ENCODE peak calls at places on chromosomes 6 and 20, in five cellular contexts. G, K, D, A and M are unnamed samples.

GRCh38 chr20:32285621-32286334 is 8.3 kb downstream of the KIF3B start:
- DNase-seq in K (no peak), D (peak; percentile 62), A (peak; percentile 40), G (no peak), M (peak; percentile 59)

GRCh38 chr6:155219858-155220301 is 43.9 kb upstream of the CLDN20 start:
- DNase-seq in G (no peak), A (no peak), D (no peak), K (no peak), M (no peak)

GRCh38 chr20:43583982-43584432 is 6.7 kb upstream of the IFT52 start:
- DNase-seq in D (peak; percentile 99), G (peak; percentile 66), A (peak; percentile 24), K (no peak), M (peak; percentile 86)

GRCh38 chr6:119484598-119484997 is 135.0 kb upstream of the MAN1A1 start:
- DNase-seq in A (no peak), K (peak; percentile 5), G (no peak), D (peak; percentile 98), M (peak; percentile 59)

GRCh38 chr6:16760536-16761468 is at the start of gene ATXN1:
- DNase-seq in K (peak; percentile 77), A (peak; percentile 77), D (peak; percentile 65), G (peak; percentile 71), M (peak; percentile 68)

GRCh38 chr6:17957488-17957887 is 29.9 kb downstream of the KIF13A start:
- DNase-seq in D (peak; percentile 56), K (no peak), A (no peak), G (no peak), M (no peak)

GRCh38 chr20:48892849-48893352 is 28.6 kb upstream of the ARFGEF2 start:
- DNase-seq in A (no peak), D (no peak), G (no peak), K (no peak), M (no peak)

GRCh38 chr6:73739097-73739496 is 43.1 kb downstream of the CD109 start:
- DNase-seq in G (no peak), K (peak; percentile 75), A (no peak), D (peak; percentile 76), M (peak; percentile 49)

GRCh38 chr6:57284056-57284455 is 33.4 kb upstream of the PRIM2 start:
- DNase-seq in K (no peak), A (no peak), G (no peak), D (peak; percentile 20), M (no peak)

GRCh38 chr20:1334761-1335160 is 5.8 kb upstream of the SDCBP2 start:
- DNase-seq in G (no peak), D (no peak), K (no peak), A (no peak), M (no peak)
- TF ChIP-seq CTCF in G (no peak), D (no peak), K (peak; percentile 10), A (no peak), M (no peak)

GRCh38 chr20:57222631-57222950 is 43.9 kb downstream of the BMP7 start:
- DNase-seq in D (no peak), G (no peak), K (no peak), A (no peak), M (no peak)

GRCh38 chr20:57224641-57225138 is 41.8 kb downstream of the BMP7 start:
- DNase-seq in A (no peak), K (peak; percentile 82), G (no peak), D (no peak), M (peak; percentile 8)

GRCh38 chr20:57225197-57225733 is 41.2 kb downstream of the BMP7 start:
- DNase-seq in D (no peak), A (no peak), K (no peak), G (no peak), M (no peak)

GRCh38 chr20:57221916-57222630 is 44.4 kb downstream of the BMP7 start:
- DNase-seq in K (no peak), A (no peak), G (no peak), D (no peak), M (no peak)

GRCh38 chr20:57223648-57224489 is 42.6 kb downstream of the BMP7 start:
- DNase-seq in D (peak; percentile 42), G (no peak), K (no peak), A (peak; percentile 21), M (peak; percentile 14)
- TF ChIP-seq CTCF in D (no peak), G (no peak), K (no peak), A (no peak), M (no peak)

DNA sequence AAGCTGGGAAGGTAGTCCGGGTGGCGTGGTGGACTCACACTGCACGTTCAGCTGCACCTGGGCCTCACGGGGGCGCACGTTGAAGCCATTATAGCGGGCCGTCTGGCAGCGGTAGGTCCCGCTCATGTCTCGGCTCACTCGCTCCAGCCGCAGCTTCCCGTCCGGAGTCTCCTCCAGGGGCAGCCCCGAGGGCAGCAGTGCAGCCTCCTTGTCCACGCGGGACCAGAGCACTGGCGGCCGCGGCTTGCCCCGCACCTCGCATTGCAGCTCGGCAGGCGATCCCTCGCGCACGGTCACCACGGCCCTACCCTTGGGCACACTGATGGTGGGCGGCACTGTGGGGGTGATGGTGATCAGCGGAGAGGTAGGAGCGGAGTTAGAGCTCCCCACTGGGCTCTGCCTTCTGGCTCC is 47.6 kb downstream of the MDGA1 start:
- DNase-seq in A (no peak), G (no peak), K (peak; percentile 78), D (no peak), M (no peak)
- TF ChIP-seq CTCF in A (no peak), G (no peak), K (peak; percentile 67), D (no peak), M (peak; percentile 8)

DNA sequence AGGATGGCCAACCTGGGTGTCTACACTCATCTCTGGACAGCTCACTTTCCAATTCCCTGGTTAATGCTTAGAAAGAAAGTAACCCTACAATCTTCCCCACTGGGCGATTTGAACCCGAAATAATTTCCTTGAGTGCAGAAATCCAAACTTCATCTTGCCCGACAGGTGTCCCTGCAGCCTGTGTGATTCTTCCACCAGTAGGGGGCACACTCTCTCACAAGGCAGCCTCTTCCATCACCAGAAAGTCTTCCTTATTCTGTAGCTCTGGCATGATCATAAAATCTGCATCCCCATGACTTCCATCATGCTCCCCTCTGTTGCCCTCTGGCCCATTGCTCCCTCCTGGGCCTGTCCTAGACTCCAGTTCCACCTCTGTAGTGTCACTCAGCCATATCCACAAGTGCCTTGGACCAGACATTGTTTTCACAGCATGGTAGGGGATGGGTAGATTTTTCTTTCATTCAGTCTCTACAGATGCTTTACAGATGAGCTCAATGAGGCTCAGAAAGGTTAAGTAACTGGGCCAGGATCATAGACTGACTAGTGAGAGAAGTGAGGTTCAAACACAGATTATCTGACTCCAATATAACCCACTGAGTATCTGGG is 170.4 kb upstream of the SPTLC3 start:
- DNase-seq in A (no peak), G (no peak), K (peak; percentile 35), D (no peak), M (no peak)
- TF ChIP-seq CTCF in A (no peak), G (no peak), K (peak; percentile 64), D (no peak), M (no peak)

GRCh38 chr6:111880181-111880944 is 7.1 kb upstream of the FYN start:
- DNase-seq in A (no peak), G (no peak), D (peak; percentile 61), K (no peak), M (peak; percentile 51)

GRCh38 chr6:111884068-111884467 is 10.8 kb upstream of the FYN start:
- DNase-seq in D (no peak), K (no peak), A (no peak), G (no peak), M (no peak)

GRCh38 chr6:111888928-111889696 is 15.9 kb upstream of the FYN start:
- DNase-seq in D (no peak), A (no peak), G (peak; percentile 48), K (peak; percentile 92), M (no peak)

GRCh38 chr6:111890981-111891380 is 17.7 kb upstream of the FYN start:
- DNase-seq in A (no peak), K (no peak), D (no peak), G (no peak), M (no peak)

GRCh38 chr6:111885373-111886027 is 12.2 kb upstream of the FYN start:
- DNase-seq in D (no peak), A (no peak), G (no peak), K (no peak), M (no peak)
- TF ChIP-seq CTCF in D (no peak), A (no peak), G (no peak), K (no peak), M (no peak)

GRCh38 chr20:38229376-38230252 is 30.9 kb downstream of the KIAA1755 start:
- DNase-seq in G (peak; percentile 2), A (no peak), D (peak; percentile 46), K (peak; percentile 46), M (no peak)
- TF ChIP-seq CTCF in G (peak; percentile 37), A (peak; percentile 32), D (peak; percentile 72), K (peak; percentile 60), M (peak; percentile 90)